ENCODE peak calls at places on chromosomes 13 and 19, in six cellular contexts. One of them, this sample, is unnamed.

GRCh38 chr19:47377801-47378200 is 28.7 kb downstream of the DHX34 start:
- DNase-seq in heart left ventricle: no peak
- DNase-seq in heart right ventricle: no peak
- DNase-seq in NCI-H2029: peak
- DNase-seq in HEK293T: no peak
- DNase-seq in ovary: no peak
- DNase-seq in this sample: no peak

GRCh38 chr13:79435549-79435948 is 29.5 kb upstream of the RBM26 start:
- DNase-seq in heart left ventricle: no peak
- DNase-seq in heart right ventricle: no peak
- DNase-seq in NCI-H2029: no peak
- DNase-seq in HEK293T: no peak
- DNase-seq in ovary: no peak
- DNase-seq in this sample: no peak

GRCh38 chr13:64936879-64937278 is 2293.3 kb downstream of the PCDH9 start:
- DNase-seq in heart left ventricle: no peak
- DNase-seq in heart right ventricle: no peak
- DNase-seq in NCI-H2029: no peak
- DNase-seq in HEK293T: no peak
- DNase-seq in ovary: no peak
- DNase-seq in this sample: no peak

GRCh38 chr19:44111910-44112463 is 1.2 kb upstream of the ZNF225 start:
- DNase-seq in heart left ventricle: no peak
- DNase-seq in heart right ventricle: no peak
- DNase-seq in NCI-H2029: peak
- DNase-seq in HEK293T: no peak
- DNase-seq in ovary: no peak
- DNase-seq in this sample: peak

GRCh38 chr13:73991884-73992283 is 142.3 kb downstream of the KLF12 start:
- DNase-seq in heart left ventricle: no peak
- DNase-seq in heart right ventricle: no peak
- DNase-seq in NCI-H2029: no peak
- DNase-seq in HEK293T: no peak
- DNase-seq in ovary: no peak
- DNase-seq in this sample: no peak

GRCh38 chr13:102877285-102877684 is 31.5 kb downstream of the ERCC5 start:
- DNase-seq in heart left ventricle: no peak
- DNase-seq in heart right ventricle: peak
- DNase-seq in NCI-H2029: no peak
- DNase-seq in HEK293T: no peak
- DNase-seq in ovary: no peak
- DNase-seq in this sample: no peak

GRCh38 chr19:19642506-19643157 is 825 bp downstream of the GMIP start:
- DNase-seq in heart left ventricle: no peak
- DNase-seq in heart right ventricle: no peak
- DNase-seq in NCI-H2029: no peak
- DNase-seq in HEK293T: no peak
- DNase-seq in ovary: no peak
- DNase-seq in this sample: no peak

GRCh38 chr19:42206871-42207755 is 10.4 kb downstream of the DEDD2 start:
- DNase-seq in heart left ventricle: no peak
- DNase-seq in heart right ventricle: no peak
- DNase-seq in NCI-H2029: peak
- DNase-seq in HEK293T: no peak
- DNase-seq in ovary: no peak
- DNase-seq in this sample: no peak

GRCh38 chr13:70817571-70817970 is 709.3 kb upstream of the KLHL1 start:
- DNase-seq in heart left ventricle: no peak
- DNase-seq in heart right ventricle: no peak
- DNase-seq in NCI-H2029: no peak
- DNase-seq in HEK293T: no peak
- DNase-seq in ovary: no peak
- DNase-seq in this sample: no peak

GRCh38 chr19:41116261-41116660 is 2.0 kb downstream of the CYP2F1 start:
- DNase-seq in heart left ventricle: no peak
- DNase-seq in heart right ventricle: no peak
- DNase-seq in NCI-H2029: no peak
- DNase-seq in HEK293T: no peak
- DNase-seq in ovary: no peak
- DNase-seq in this sample: no peak

GRCh38 chr13:29472317-29472961 is 123.0 kb downstream of the SLC7A1 start:
- DNase-seq in heart left ventricle: no peak
- DNase-seq in heart right ventricle: peak
- DNase-seq in NCI-H2029: no peak
- DNase-seq in HEK293T: peak
- DNase-seq in ovary: no peak
- DNase-seq in this sample: no peak

GRCh38 chr13:30030141-30030750 is 179.8 kb upstream of the UBL3 start:
- DNase-seq in heart left ventricle: no peak
- DNase-seq in heart right ventricle: no peak
- DNase-seq in NCI-H2029: no peak
- DNase-seq in HEK293T: no peak
- DNase-seq in ovary: no peak
- DNase-seq in this sample: no peak

GRCh38 chr19:19490247-19490968 is 24.9 kb downstream of the TSSK6 start:
- DNase-seq in heart left ventricle: peak
- DNase-seq in heart right ventricle: peak
- DNase-seq in NCI-H2029: peak
- DNase-seq in HEK293T: peak
- DNase-seq in ovary: peak
- DNase-seq in this sample: peak

GRCh38 chr13:74529968-74530367 is 395.8 kb upstream of the KLF12 start:
- DNase-seq in heart left ventricle: no peak
- DNase-seq in heart right ventricle: no peak
- DNase-seq in NCI-H2029: no peak
- DNase-seq in HEK293T: no peak
- DNase-seq in ovary: no peak
- DNase-seq in this sample: no peak

GRCh38 chr19:48966541-48967345 is 1.6 kb downstream of the FTL start:
- DNase-seq in heart left ventricle: no peak
- DNase-seq in heart right ventricle: no peak
- DNase-seq in NCI-H2029: no peak
- DNase-seq in HEK293T: no peak
- DNase-seq in ovary: no peak
- DNase-seq in this sample: no peak

GRCh38 chr13:112759053-112759452 is 69.2 kb downstream of the ATP11A start:
- DNase-seq in heart left ventricle: no peak
- DNase-seq in heart right ventricle: no peak
- DNase-seq in NCI-H2029: no peak
- DNase-seq in HEK293T: no peak
- DNase-seq in ovary: no peak
- DNase-seq in this sample: no peak

GRCh38 chr13:87675851-87676250 is 4.7 kb downstream of the SLITRK5 start:
- DNase-seq in heart left ventricle: no peak
- DNase-seq in heart right ventricle: no peak
- DNase-seq in NCI-H2029: no peak
- DNase-seq in HEK293T: no peak
- DNase-seq in ovary: no peak
- DNase-seq in this sample: no peak

GRCh38 chr19:6828306-6828697 is 55.8 kb downstream of the VAV1 start:
- DNase-seq in heart left ventricle: no peak
- DNase-seq in heart right ventricle: no peak
- DNase-seq in NCI-H2029: peak
- DNase-seq in HEK293T: peak
- DNase-seq in ovary: no peak
- DNase-seq in this sample: no peak

GRCh38 chr19:39557791-39558622 is 18.0 kb upstream of the EID2 start:
- DNase-seq in heart left ventricle: no peak
- DNase-seq in heart right ventricle: no peak
- DNase-seq in NCI-H2029: peak
- DNase-seq in HEK293T: peak
- DNase-seq in ovary: no peak
- DNase-seq in this sample: peak

GRCh38 chr13:51425410-51426042 is 27.3 kb downstream of the INTS6 start:
- DNase-seq in heart left ventricle: no peak
- DNase-seq in heart right ventricle: no peak
- DNase-seq in NCI-H2029: no peak
- DNase-seq in HEK293T: no peak
- DNase-seq in ovary: no peak
- DNase-seq in this sample: no peak

GRCh38 chr19:57302020-57302465 is 18.2 kb upstream of the ZNF543 start:
- DNase-seq in heart left ventricle: no peak
- DNase-seq in heart right ventricle: no peak
- DNase-seq in NCI-H2029: no peak
- DNase-seq in HEK293T: no peak
- DNase-seq in ovary: no peak
- DNase-seq in this sample: no peak

GRCh38 chr13:38429916-38430315 is 80.3 kb downstream of the UFM1 start:
- DNase-seq in heart left ventricle: no peak
- DNase-seq in heart right ventricle: no peak
- DNase-seq in NCI-H2029: no peak
- DNase-seq in HEK293T: no peak
- DNase-seq in ovary: no peak
- DNase-seq in this sample: no peak

GRCh38 chr13:34340534-34340933 is 522.6 kb downstream of the RFC3 start:
- DNase-seq in heart left ventricle: no peak
- DNase-seq in heart right ventricle: no peak
- DNase-seq in NCI-H2029: peak
- DNase-seq in HEK293T: no peak
- DNase-seq in ovary: no peak
- DNase-seq in this sample: no peak

GRCh38 chr19:4516939-4517300 is 1.4 kb downstream of the PLIN4 start:
- DNase-seq in heart left ventricle: peak
- DNase-seq in heart right ventricle: peak
- DNase-seq in NCI-H2029: no peak
- DNase-seq in HEK293T: no peak
- DNase-seq in ovary: no peak
- DNase-seq in this sample: no peak

GRCh38 chr13:98752942-98753290 is 444 bp upstream of the SLC15A1 start:
- DNase-seq in heart left ventricle: no peak
- DNase-seq in heart right ventricle: no peak
- DNase-seq in NCI-H2029: no peak
- DNase-seq in HEK293T: no peak
- DNase-seq in ovary: no peak
- DNase-seq in this sample: no peak

GRCh38 chr19:11674067-11674492 is 64.7 kb downstream of the ZNF823 start:
- DNase-seq in heart left ventricle: no peak
- DNase-seq in heart right ventricle: no peak
- DNase-seq in NCI-H2029: no peak
- DNase-seq in HEK293T: no peak
- DNase-seq in ovary: no peak
- DNase-seq in this sample: no peak

GRCh38 chr13:43269037-43269476 is 245.7 kb downstream of the DNAJC15 start:
- DNase-seq in heart left ventricle: no peak
- DNase-seq in heart right ventricle: no peak
- DNase-seq in NCI-H2029: no peak
- DNase-seq in HEK293T: no peak
- DNase-seq in ovary: peak
- DNase-seq in this sample: no peak

GRCh38 chr19:6239401-6239844 is 40.4 kb downstream of the MLLT1 start:
- DNase-seq in heart left ventricle: no peak
- DNase-seq in heart right ventricle: no peak
- DNase-seq in NCI-H2029: no peak
- DNase-seq in HEK293T: no peak
- DNase-seq in ovary: peak
- DNase-seq in this sample: no peak

GRCh38 chr19:21835810-21836444 is at the start of gene ZNF43:
- DNase-seq in heart left ventricle: peak
- DNase-seq in heart right ventricle: peak
- DNase-seq in NCI-H2029: peak
- DNase-seq in HEK293T: no peak
- DNase-seq in ovary: peak
- DNase-seq in this sample: peak

GRCh38 chr13:75384881-75385707 is 96.9 kb downstream of the TBC1D4 start:
- DNase-seq in heart left ventricle: no peak
- DNase-seq in heart right ventricle: peak
- DNase-seq in NCI-H2029: peak
- DNase-seq in HEK293T: no peak
- DNase-seq in ovary: no peak
- DNase-seq in this sample: no peak

GRCh38 chr19:51327066-51327985 is 14.6 kb downstream of the VSIG10L start:
- DNase-seq in heart left ventricle: no peak
- DNase-seq in heart right ventricle: no peak
- DNase-seq in NCI-H2029: no peak
- DNase-seq in HEK293T: peak
- DNase-seq in ovary: no peak
- DNase-seq in this sample: no peak

GRCh38 chr19:17404015-17404414 is 1.4 kb downstream of the BST2 start:
- DNase-seq in heart left ventricle: no peak
- DNase-seq in heart right ventricle: no peak
- DNase-seq in NCI-H2029: no peak
- DNase-seq in HEK293T: peak
- DNase-seq in ovary: no peak
- DNase-seq in this sample: no peak

GRCh38 chr13:30186644-30187431 is 120.5 kb downstream of the KATNAL1 start:
- DNase-seq in heart left ventricle: no peak
- DNase-seq in heart right ventricle: no peak
- DNase-seq in NCI-H2029: no peak
- DNase-seq in HEK293T: no peak
- DNase-seq in ovary: no peak
- DNase-seq in this sample: peak

GRCh38 chr19:28485300-28485699 is 727.7 kb downstream of the UQCRFS1 start:
- DNase-seq in heart left ventricle: no peak
- DNase-seq in heart right ventricle: peak
- DNase-seq in NCI-H2029: no peak
- DNase-seq in HEK293T: no peak
- DNase-seq in ovary: no peak
- DNase-seq in this sample: no peak

GRCh38 chr13:109427148-109427547 is 359.2 kb downstream of the IRS2 start:
- DNase-seq in heart left ventricle: no peak
- DNase-seq in heart right ventricle: no peak
- DNase-seq in NCI-H2029: no peak
- DNase-seq in HEK293T: no peak
- DNase-seq in ovary: no peak
- DNase-seq in this sample: no peak